ENCODE peak calls at places on chromosomes 6 and 20, in eight cellular contexts. W is HT1080; X is T-helper 1 cell; N is T-cell; D is hippocampal formation; K is H9; J is lower lobe of right lung; H is stimulated activated CD4-positive, alpha-beta T cell treated with anti-CD3 and anti-CD28 coated beads, Interleukin-12 subunit alpha, Interleukin-12 subunit beta, amount 100 ng/mL, for 4 hours. E is an unnamed sample.

GRCh38 chr20:62642666-62643520 is 590 bp downstream of the SLCO4A1 start:
- DNase-seq in W (peak), X (no peak), N (peak), D (no peak), K (peak), J (no peak), H (peak), E (peak)

GRCh38 chr6:52990342-52990741 is 4.7 kb downstream of the GSTA4 start:
- DNase-seq in W (peak), X (no peak), N (no peak), D (no peak), K (no peak), J (no peak), H (peak), E (no peak)

GRCh38 chr6:82179415-82179814 is 68.1 kb downstream of the IBTK start:
- DNase-seq in W (no peak), X (no peak), N (no peak), D (no peak), K (no peak), J (no peak), H (no peak), E (no peak)

GRCh38 chr6:111011360-111012142 is 29.7 kb downstream of the RPF2 start:
- DNase-seq in W (peak), X (no peak), N (peak), D (no peak), K (no peak), J (no peak), H (no peak), E (peak)

GRCh38 chr6:27091661-27092315 is 155.7 kb upstream of the PRSS16 start:
- DNase-seq in W (peak), X (no peak), N (no peak), D (no peak), K (peak), J (no peak), H (peak), E (peak)

GRCh38 chr6:84428300-84428907 is 201.0 kb upstream of the CEP162 start:
- DNase-seq in W (peak), X (no peak), N (no peak), D (no peak), K (peak), J (peak), H (no peak), E (peak)

GRCh38 chr20:17822039-17822438 is 122.3 kb downstream of the BANF2 start:
- DNase-seq in W (no peak), X (no peak), N (no peak), D (no peak), K (no peak), J (no peak), H (no peak), E (no peak)

GRCh38 chr6:136252441-136252840 is 2.3 kb upstream of the MTFR2 start:
- DNase-seq in W (no peak), X (no peak), N (no peak), D (no peak), K (no peak), J (no peak), H (no peak), E (no peak)

GRCh38 chr20:5734559-5735137 is 15.6 kb upstream of the SHLD1 start:
- DNase-seq in W (no peak), X (no peak), N (no peak), D (no peak), K (no peak), J (no peak), H (no peak), E (no peak)

GRCh38 chr6:138500045-138500665 is 861 bp upstream of the NHSL1 start:
- DNase-seq in W (no peak), X (no peak), N (no peak), D (no peak), K (no peak), J (no peak), H (no peak), E (no peak)

GRCh38 chr6:45592991-45593390 is 215.3 kb upstream of the SUPT3H start:
- DNase-seq in W (no peak), X (no peak), N (no peak), D (no peak), K (no peak), J (no peak), H (no peak), E (no peak)

GRCh38 chr6:43222418-43223059 is 6.7 kb downstream of the DNPH1 start:
- DNase-seq in W (no peak), X (no peak), N (no peak), D (no peak), K (no peak), J (no peak), H (no peak), E (no peak)

GRCh38 chr6:137705166-137706064 is 161.6 kb upstream of the TNFAIP3 start:
- DNase-seq in W (peak), X (peak), N (peak), D (no peak), K (peak), J (peak), H (peak), E (peak)

GRCh38 chr20:59752704-59753460 is 148.5 kb downstream of the PHACTR3 start:
- DNase-seq in W (no peak), X (no peak), N (no peak), D (no peak), K (no peak), J (no peak), H (no peak), E (peak)

GRCh38 chr6:105178110-105178509 is 1.7 kb downstream of the POPDC3 start:
- DNase-seq in W (peak), X (no peak), N (no peak), D (no peak), K (no peak), J (no peak), H (no peak), E (peak)

GRCh38 chr6:159525445-159526031 is 167.5 kb downstream of the SOD2 start:
- DNase-seq in W (no peak), X (no peak), N (no peak), D (no peak), K (no peak), J (no peak), H (no peak), E (no peak)

GRCh38 chr6:45423901-45424627 is 46.3 kb upstream of the SUPT3H start:
- DNase-seq in W (peak), X (no peak), N (no peak), D (no peak), K (peak), J (peak), H (no peak), E (peak)

GRCh38 chr6:72861935-72862432 is 240.1 kb downstream of the KCNQ5 start:
- DNase-seq in W (peak), X (no peak), N (no peak), D (no peak), K (no peak), J (no peak), H (no peak), E (no peak)

GRCh38 chr20:4563534-4563933 is 158.2 kb upstream of the PRND start:
- DNase-seq in W (peak), X (no peak), N (peak), D (no peak), K (peak), J (no peak), H (no peak), E (no peak)

GRCh38 chr20:61579908-61580307 is 327.8 kb downstream of the CDH4 start:
- DNase-seq in W (no peak), X (no peak), N (no peak), D (no peak), K (no peak), J (no peak), H (no peak), E (no peak)

GRCh38 chr20:20079102-20079784 is 26.9 kb downstream of the CFAP61 start:
- DNase-seq in W (no peak), X (no peak), N (no peak), D (no peak), K (no peak), J (no peak), H (no peak), E (no peak)

GRCh38 chr6:118744261-118744941 is 93.0 kb upstream of the CEP85L start:
- DNase-seq in W (peak), X (no peak), N (no peak), D (no peak), K (no peak), J (no peak), H (no peak), E (no peak)

GRCh38 chr6:128305228-128305627 is 215.2 kb downstream of the PTPRK start:
- DNase-seq in W (no peak), X (no peak), N (no peak), D (no peak), K (no peak), J (no peak), H (no peak), E (no peak)

GRCh38 chr6:1365701-1366100 is 23.7 kb upstream of the FOXF2 start:
- DNase-seq in W (no peak), X (no peak), N (no peak), D (no peak), K (no peak), J (no peak), H (no peak), E (no peak)

GRCh38 chr6:36216559-36216958 is 20.0 kb downstream of the BRPF3 start:
- DNase-seq in W (peak), X (no peak), N (no peak), D (no peak), K (no peak), J (no peak), H (no peak), E (no peak)

GRCh38 chr6:127053032-127053908 is 65.2 kb upstream of the RSPO3 start:
- DNase-seq in W (peak), X (no peak), N (no peak), D (no peak), K (no peak), J (no peak), H (no peak), E (no peak)

GRCh38 chr6:157036245-157036681 is 259.1 kb downstream of the ARID1B start:
- DNase-seq in W (no peak), X (no peak), N (no peak), D (peak), K (no peak), J (no peak), H (no peak), E (no peak)

GRCh38 chr20:25049261-25050060 is 8.5 kb downstream of the ACSS1 start:
- DNase-seq in W (no peak), X (no peak), N (no peak), D (no peak), K (no peak), J (no peak), H (no peak), E (no peak)

GRCh38 chr20:48691523-48691922 is 136.3 kb downstream of the PREX1 start:
- DNase-seq in W (no peak), X (no peak), N (no peak), D (peak), K (no peak), J (no peak), H (no peak), E (no peak)

E was measured in GM13977.